ENCODE peak calls at places on chromosome 6, in eight cellular contexts. One of them, this sample, is unnamed.
A peak's percentile ranks its signal among the peaks of the same experiment; 100 is the strongest.

GRCh38 chr6:170093658-170094596 is 197.0 kb downstream of the DLL1 start:
- DNase-seq in stomach: peak; percentile 25
- DNase-seq in sigmoid colon: peak; percentile 62
- DNase-seq in transverse colon: no peak
- DNase-seq in H1: no peak
- DNase-seq in ovary: peak; percentile 12
- DNase-seq in suprapubic skin: peak; percentile 59
- DNase-seq in HepG2: no peak
- DNase-seq in this sample: no peak

GRCh38 chr6:145224450-145224849 is 510.9 kb downstream of the EPM2A start:
- DNase-seq in stomach: no peak
- DNase-seq in sigmoid colon: no peak
- DNase-seq in transverse colon: no peak
- DNase-seq in H1: no peak
- DNase-seq in ovary: no peak
- DNase-seq in suprapubic skin: no peak
- DNase-seq in HepG2: no peak
- DNase-seq in this sample: no peak

GRCh38 chr6:3071568-3071967 is 3.3 kb downstream of the RIPK1 start:
- DNase-seq in stomach: no peak
- DNase-seq in sigmoid colon: no peak
- DNase-seq in transverse colon: no peak
- DNase-seq in H1: no peak
- DNase-seq in ovary: no peak
- DNase-seq in suprapubic skin: no peak
- DNase-seq in HepG2: no peak
- DNase-seq in this sample: no peak

GRCh38 chr6:20757761-20758160 is 223.5 kb downstream of the CDKAL1 start:
- DNase-seq in stomach: no peak
- DNase-seq in sigmoid colon: no peak
- DNase-seq in transverse colon: no peak
- DNase-seq in H1: no peak
- DNase-seq in ovary: no peak
- DNase-seq in suprapubic skin: no peak
- DNase-seq in HepG2: no peak
- DNase-seq in this sample: no peak

GRCh38 chr6:112176175-112176574 is 78.2 kb downstream of the LAMA4 start:
- DNase-seq in stomach: no peak
- DNase-seq in sigmoid colon: no peak
- DNase-seq in transverse colon: no peak
- DNase-seq in H1: no peak
- DNase-seq in ovary: no peak
- DNase-seq in suprapubic skin: no peak
- DNase-seq in HepG2: no peak
- DNase-seq in this sample: no peak

GRCh38 chr6:79233611-79234149 is 802 bp downstream of the HMGN3 start:
- DNase-seq in stomach: peak; percentile 88
- DNase-seq in sigmoid colon: peak; percentile 95
- DNase-seq in transverse colon: peak; percentile 88
- DNase-seq in H1: peak; percentile 72
- DNase-seq in ovary: peak; percentile 78
- DNase-seq in suprapubic skin: peak; percentile 93
- DNase-seq in HepG2: peak; percentile 84
- DNase-seq in this sample: peak; percentile 78

GRCh38 chr6:32794510-32794909 is 22.3 kb downstream of the HLA-DOB start:
- DNase-seq in stomach: no peak
- DNase-seq in sigmoid colon: no peak
- DNase-seq in transverse colon: no peak
- DNase-seq in H1: no peak
- DNase-seq in ovary: no peak
- DNase-seq in suprapubic skin: no peak
- DNase-seq in HepG2: no peak
- DNase-seq in this sample: no peak

GRCh38 chr6:36916159-36916558 is 30.4 kb downstream of the C6orf89 start:
- DNase-seq in stomach: no peak
- DNase-seq in sigmoid colon: no peak
- DNase-seq in transverse colon: no peak
- DNase-seq in H1: no peak
- DNase-seq in ovary: no peak
- DNase-seq in suprapubic skin: no peak
- DNase-seq in HepG2: no peak
- DNase-seq in this sample: no peak

GRCh38 chr6:37663016-37663810 is 34.5 kb downstream of the MDGA1 start:
- DNase-seq in stomach: no peak
- DNase-seq in sigmoid colon: no peak
- DNase-seq in transverse colon: no peak
- DNase-seq in H1: no peak
- DNase-seq in ovary: no peak
- DNase-seq in suprapubic skin: no peak
- DNase-seq in HepG2: no peak
- DNase-seq in this sample: no peak

GRCh38 chr6:99119109-99120031 is 171.6 kb upstream of the FBXL4 start:
- DNase-seq in stomach: no peak
- DNase-seq in sigmoid colon: no peak
- DNase-seq in transverse colon: no peak
- DNase-seq in H1: no peak
- DNase-seq in ovary: no peak
- DNase-seq in suprapubic skin: no peak
- DNase-seq in HepG2: peak; percentile 23
- DNase-seq in this sample: no peak

GRCh38 chr6:83127258-83127657 is 59.8 kb downstream of the DOP1A start:
- DNase-seq in stomach: no peak
- DNase-seq in sigmoid colon: no peak
- DNase-seq in transverse colon: no peak
- DNase-seq in H1: no peak
- DNase-seq in ovary: no peak
- DNase-seq in suprapubic skin: no peak
- DNase-seq in HepG2: no peak
- DNase-seq in this sample: no peak

GRCh38 chr6:73566954-73567591 is 46.2 kb upstream of the EEF1A1 start:
- DNase-seq in stomach: peak; percentile 84
- DNase-seq in sigmoid colon: peak; percentile 86
- DNase-seq in transverse colon: peak; percentile 86
- DNase-seq in H1: no peak
- DNase-seq in ovary: no peak
- DNase-seq in suprapubic skin: peak; percentile 90
- DNase-seq in HepG2: peak; percentile 96
- DNase-seq in this sample: peak; percentile 67

GRCh38 chr6:84456803-84457202 is 229.4 kb upstream of the CEP162 start:
- DNase-seq in stomach: no peak
- DNase-seq in sigmoid colon: no peak
- DNase-seq in transverse colon: no peak
- DNase-seq in H1: no peak
- DNase-seq in ovary: no peak
- DNase-seq in suprapubic skin: no peak
- DNase-seq in HepG2: no peak
- DNase-seq in this sample: no peak

GRCh38 chr6:121590438-121590837 is 155.0 kb downstream of the GJA1 start:
- DNase-seq in stomach: no peak
- DNase-seq in sigmoid colon: no peak
- DNase-seq in transverse colon: no peak
- DNase-seq in H1: no peak
- DNase-seq in ovary: no peak
- DNase-seq in suprapubic skin: no peak
- DNase-seq in HepG2: no peak
- DNase-seq in this sample: no peak

GRCh38 chr6:79737172-79737571 is 106.0 kb downstream of the SH3BGRL2 start:
- DNase-seq in stomach: no peak
- DNase-seq in sigmoid colon: no peak
- DNase-seq in transverse colon: peak; percentile 12
- DNase-seq in H1: no peak
- DNase-seq in ovary: no peak
- DNase-seq in suprapubic skin: no peak
- DNase-seq in HepG2: no peak
- DNase-seq in this sample: no peak

GRCh38 chr6:16496982-16497823 is 258.8 kb downstream of the GMPR start:
- DNase-seq in stomach: no peak
- DNase-seq in sigmoid colon: no peak
- DNase-seq in transverse colon: no peak
- DNase-seq in H1: no peak
- DNase-seq in ovary: no peak
- DNase-seq in suprapubic skin: no peak
- DNase-seq in HepG2: no peak
- DNase-seq in this sample: no peak

GRCh38 chr6:16494781-16495180 is 256.4 kb downstream of the GMPR start:
- DNase-seq in stomach: no peak
- DNase-seq in sigmoid colon: no peak
- DNase-seq in transverse colon: peak; percentile 30
- DNase-seq in H1: no peak
- DNase-seq in ovary: no peak
- DNase-seq in suprapubic skin: no peak
- DNase-seq in HepG2: no peak
- DNase-seq in this sample: no peak

GRCh38 chr6:16498237-16498636 is 259.9 kb downstream of the GMPR start:
- DNase-seq in stomach: no peak
- DNase-seq in sigmoid colon: no peak
- DNase-seq in transverse colon: no peak
- DNase-seq in H1: no peak
- DNase-seq in ovary: no peak
- DNase-seq in suprapubic skin: no peak
- DNase-seq in HepG2: no peak
- DNase-seq in this sample: no peak

GRCh38 chr6:16496210-16496609 is 257.8 kb downstream of the GMPR start:
- DNase-seq in stomach: no peak
- DNase-seq in sigmoid colon: no peak
- DNase-seq in transverse colon: no peak
- DNase-seq in H1: no peak
- DNase-seq in ovary: no peak
- DNase-seq in suprapubic skin: no peak
- DNase-seq in HepG2: no peak
- DNase-seq in this sample: no peak

GRCh38 chr6:16498957-16499356 is 260.6 kb downstream of the GMPR start:
- DNase-seq in stomach: no peak
- DNase-seq in sigmoid colon: no peak
- DNase-seq in transverse colon: no peak
- DNase-seq in H1: no peak
- DNase-seq in ovary: no peak
- DNase-seq in suprapubic skin: no peak
- DNase-seq in HepG2: no peak
- DNase-seq in this sample: no peak
- H3K4me1 ChIP-seq in stomach: peaks cover 15% of the 10 kb centered on the region
- H3K4me1 ChIP-seq in sigmoid colon: peaks cover under 1% of the 10 kb centered on the region
- H3K4me1 ChIP-seq in transverse colon: no peaks in the 10 kb centered on the region
- H3K4me1 ChIP-seq in H1: peaks cover 4% of the 10 kb centered on the region
- H3K4me1 ChIP-seq in ovary: peaks cover 6% of the 10 kb centered on the region
- H3K4me1 ChIP-seq in suprapubic skin: peaks cover 8% of the 10 kb centered on the region
- H3K4me1 ChIP-seq in HepG2: no peaks in the 10 kb centered on the region
- H3K4me1 ChIP-seq in this sample: no peaks in the 10 kb centered on the region

GRCh38 chr6:157908369-157909281 is 73.0 kb upstream of the SYNJ2 start:
- DNase-seq in stomach: no peak
- DNase-seq in sigmoid colon: no peak
- DNase-seq in transverse colon: no peak
- DNase-seq in H1: no peak
- DNase-seq in ovary: no peak
- DNase-seq in suprapubic skin: no peak
- DNase-seq in HepG2: no peak
- DNase-seq in this sample: no peak

GRCh38 chr6:157911278-157911677 is 70.4 kb upstream of the SYNJ2 start:
- DNase-seq in stomach: no peak
- DNase-seq in sigmoid colon: no peak
- DNase-seq in transverse colon: no peak
- DNase-seq in H1: no peak
- DNase-seq in ovary: no peak
- DNase-seq in suprapubic skin: no peak
- DNase-seq in HepG2: no peak
- DNase-seq in this sample: no peak

GRCh38 chr6:157909282-157909664 is 72.4 kb upstream of the SYNJ2 start:
- DNase-seq in stomach: no peak
- DNase-seq in sigmoid colon: no peak
- DNase-seq in transverse colon: no peak
- DNase-seq in H1: no peak
- DNase-seq in ovary: no peak
- DNase-seq in suprapubic skin: no peak
- DNase-seq in HepG2: no peak
- DNase-seq in this sample: no peak

GRCh38 chr6:157911786-157912185 is 69.9 kb upstream of the SYNJ2 start:
- DNase-seq in stomach: no peak
- DNase-seq in sigmoid colon: no peak
- DNase-seq in transverse colon: no peak
- DNase-seq in H1: no peak
- DNase-seq in ovary: no peak
- DNase-seq in suprapubic skin: no peak
- DNase-seq in HepG2: no peak
- DNase-seq in this sample: no peak

DNA sequence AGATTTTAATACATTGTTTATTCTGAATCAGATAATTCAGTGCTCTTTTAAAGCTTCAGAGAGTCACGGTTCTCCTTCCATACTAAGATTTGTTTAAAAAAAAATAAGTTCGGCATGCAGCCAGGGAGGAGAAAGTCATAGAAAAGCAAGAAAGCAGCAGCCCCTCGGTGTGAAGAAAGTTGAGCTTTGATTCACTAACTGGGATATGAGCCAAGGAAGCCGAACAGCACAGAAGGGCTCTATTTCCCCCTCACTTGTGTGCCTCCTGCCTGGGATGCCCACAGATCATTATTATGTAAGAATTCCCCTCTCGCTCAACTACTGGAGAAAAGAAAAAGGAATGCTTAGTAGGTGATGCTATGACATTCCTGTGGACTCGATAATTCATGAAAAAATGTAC is 69.3 kb upstream of the SYNJ2 start:
- DNase-seq in stomach: no peak
- DNase-seq in sigmoid colon: no peak
- DNase-seq in transverse colon: no peak
- DNase-seq in H1: no peak
- DNase-seq in ovary: peak; percentile 30
- DNase-seq in suprapubic skin: no peak
- DNase-seq in HepG2: no peak
- DNase-seq in this sample: no peak
- TF ChIP-seq EP300 in stomach: no peak
- TF ChIP-seq EP300 in sigmoid colon: no peak
- TF ChIP-seq EP300 in transverse colon: no peak
- TF ChIP-seq EP300 in H1: no peak
- TF ChIP-seq EP300 in ovary: no peak
- TF ChIP-seq EP300 in suprapubic skin: no peak
- TF ChIP-seq EP300 in HepG2: no peak
- TF ChIP-seq EP300 in this sample: no peak

DNA sequence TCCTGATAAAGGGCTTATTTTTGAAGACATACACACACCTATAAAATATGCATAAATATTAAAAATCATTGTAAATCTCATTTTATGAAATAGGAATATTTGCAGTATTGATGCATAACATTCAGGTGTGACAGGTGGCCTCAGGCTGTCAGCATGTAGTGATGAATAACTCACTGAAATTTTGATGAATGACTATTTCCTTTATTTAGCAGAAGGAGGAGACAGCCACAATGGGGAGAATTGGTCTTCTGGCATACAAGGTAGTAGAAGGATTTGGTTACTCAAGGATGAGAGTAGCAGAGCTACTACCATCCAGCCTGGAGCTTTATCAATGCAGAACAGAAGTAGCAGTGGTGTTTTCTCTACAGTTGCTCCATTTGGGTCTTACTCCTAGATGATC is 47.2 kb downstream of the RGS17 start:
- DNase-seq in stomach: no peak
- DNase-seq in sigmoid colon: no peak
- DNase-seq in transverse colon: no peak
- DNase-seq in H1: no peak
- DNase-seq in ovary: no peak
- DNase-seq in suprapubic skin: no peak
- DNase-seq in HepG2: no peak
- DNase-seq in this sample: no peak
- TF ChIP-seq CTCF in stomach: no peak
- TF ChIP-seq CTCF in sigmoid colon: no peak
- TF ChIP-seq CTCF in transverse colon: no peak
- TF ChIP-seq CTCF in H1: no peak
- TF ChIP-seq CTCF in ovary: no peak
- TF ChIP-seq CTCF in suprapubic skin: no peak
- TF ChIP-seq CTCF in HepG2: no peak
- TF ChIP-seq CTCF in this sample: no peak

GRCh38 chr6:90079555-90080490 is 185.6 kb downstream of the GJA10 start:
- DNase-seq in stomach: no peak
- DNase-seq in sigmoid colon: no peak
- DNase-seq in transverse colon: no peak
- DNase-seq in H1: no peak
- DNase-seq in ovary: no peak
- DNase-seq in suprapubic skin: no peak
- DNase-seq in HepG2: no peak
- DNase-seq in this sample: no peak
- H3K4me1 ChIP-seq in stomach: no peaks in the 10 kb centered on the region
- H3K4me1 ChIP-seq in sigmoid colon: no peaks in the 10 kb centered on the region
- H3K4me1 ChIP-seq in transverse colon: no peaks in the 10 kb centered on the region
- H3K4me1 ChIP-seq in H1: no peaks in the 10 kb centered on the region
- H3K4me1 ChIP-seq in ovary: no peaks in the 10 kb centered on the region
- H3K4me1 ChIP-seq in suprapubic skin: peaks cover 2% of the 10 kb centered on the region
- H3K4me1 ChIP-seq in HepG2: no peaks in the 10 kb centered on the region
- H3K4me1 ChIP-seq in this sample: peaks cover 12% of the 10 kb centered on the region